ENCODE peak calls at places on chromosome 15, in five cellular contexts. M is kidney, W is MM.1S, Y is HCT116, G is HepG2. N is an unnamed sample. For H3K4me1, the result is how much of the 10 kb centered on the place peaks cover.

GRCh38 chr15:58856090-58856489 is 77.4 kb downstream of the SLTM start:
- DNase-seq in M (no peak), W (no peak), Y (no peak), G (no peak), N (no peak)

GRCh38 chr15:94327356-94327936 is 96.1 kb downstream of the MCTP2 start:
- DNase-seq in M (no peak), W (peak), Y (peak), G (peak), N (no peak)

GRCh38 chr15:48554112-48554511 is 91.4 kb downstream of the FBN1 start:
- DNase-seq in M (no peak), W (no peak), Y (no peak), G (no peak), N (no peak)

GRCh38 chr15:48507416-48508065 is 138.0 kb downstream of the FBN1 start:
- DNase-seq in M (no peak), W (peak), Y (peak), G (peak), N (no peak)

GRCh38 chr15:85708402-85708932 is 86.3 kb downstream of the KLHL25 start:
- DNase-seq in M (no peak), W (no peak), Y (no peak), G (peak), N (no peak)

GRCh38 chr15:69718916-69719315 is 266.3 kb downstream of the RPLP1 start:
- DNase-seq in M (no peak), W (peak), Y (no peak), G (no peak), N (peak)

GRCh38 chr15:96038650-96039049 is 291.9 kb upstream of the NR2F2 start:
- DNase-seq in M (no peak), W (no peak), Y (no peak), G (no peak), N (no peak)

GRCh38 chr15:53758412-53758811 is 1.1 kb downstream of the WDR72 start:
- DNase-seq in M (no peak), W (no peak), Y (no peak), G (no peak), N (no peak)

GRCh38 chr15:70528270-70528706 is 235.1 kb downstream of the UACA start:
- DNase-seq in M (no peak), W (peak), Y (peak), G (peak), N (peak)

GRCh38 chr15:83324799-83325198 is 40.3 kb upstream of the BNC1 start:
- DNase-seq in M (no peak), W (no peak), Y (no peak), G (no peak), N (no peak)

GRCh38 chr15:35546581-35547381 is 816 bp upstream of the DPH6 start:
- DNase-seq in M (no peak), W (no peak), Y (no peak), G (no peak), N (no peak)

GRCh38 chr15:29925227-29926082 is 103.2 kb upstream of the TJP1 start:
- DNase-seq in M (peak), W (peak), Y (peak), G (peak), N (no peak)

GRCh38 chr15:23467110-23467600 is 20.1 kb upstream of the GOLGA6L2 start:
- DNase-seq in M (no peak), W (peak), Y (peak), G (peak), N (no peak)

GRCh38 chr15:51336011-51336410 is 2.4 kb downstream of the CYP19A1 start:
- DNase-seq in M (no peak), W (no peak), Y (no peak), G (no peak), N (no peak)

GRCh38 chr15:61415617-61416120 is 186.6 kb upstream of the RORA start:
- DNase-seq in M (peak), W (no peak), Y (no peak), G (no peak), N (no peak)

GRCh38 chr15:50046868-50047267 is 72.2 kb downstream of the ATP8B4 start:
- DNase-seq in M (no peak), W (no peak), Y (no peak), G (no peak), N (no peak)

GRCh38 chr15:73362900-73363299 is 5.9 kb downstream of the HCN4 start:
- DNase-seq in M (no peak), W (no peak), Y (no peak), G (no peak), N (no peak)

GRCh38 chr15:85762756-85763127 is 32.0 kb downstream of the KLHL25 start:
- DNase-seq in M (peak), W (no peak), Y (no peak), G (no peak), N (no peak)

GRCh38 chr15:100751585-100751984 is 128.0 kb upstream of the ALDH1A3 start:
- DNase-seq in M (no peak), W (no peak), Y (no peak), G (no peak), N (no peak)

GRCh38 chr15:54029076-54029475 is 50.8 kb downstream of the UNC13C start:
- DNase-seq in M (no peak), W (no peak), Y (no peak), G (no peak), N (no peak)

GRCh38 chr15:48579945-48580671 is 65.4 kb downstream of the FBN1 start:
- DNase-seq in M (no peak), W (no peak), Y (no peak), G (no peak), N (no peak)

GRCh38 chr15:87733005-87733404 is 523.5 kb downstream of the NTRK3 start:
- DNase-seq in M (no peak), W (no peak), Y (no peak), G (no peak), N (no peak)

GRCh38 chr15:80953001-80953952 is 36.3 kb downstream of the MESD start:
- DNase-seq in M (peak), W (no peak), Y (no peak), G (no peak), N (no peak)

GRCh38 chr15:71812966-71813722 is 2.8 kb downstream of the NR2E3 start:
- DNase-seq in M (peak), W (no peak), Y (no peak), G (no peak), N (no peak)

GRCh38 chr15:25901841-25902610 is 38.9 kb upstream of the ATP10A start:
- DNase-seq in M (no peak), W (no peak), Y (no peak), G (no peak), N (no peak)

GRCh38 chr15:70777156-70777926 is 14.0 kb upstream of the UACA start:
- DNase-seq in M (no peak), W (no peak), Y (no peak), G (no peak), N (no peak)

GRCh38 chr15:84962975-84963374 is 18.7 kb upstream of the PDE8A start:
- DNase-seq in M (no peak), W (no peak), Y (no peak), G (no peak), N (no peak)

GRCh38 chr15:64901141-64901540 is 10.6 kb upstream of the ANKDD1A start:
- DNase-seq in M (no peak), W (no peak), Y (no peak), G (no peak), N (no peak)

GRCh38 chr15:66080791-66081475 is 172.6 kb downstream of the MEGF11 start:
- DNase-seq in M (peak), W (no peak), Y (no peak), G (peak), N (no peak)

GRCh38 chr15:45790325-45790943 is 155.6 kb downstream of the SQOR start:
- DNase-seq in M (no peak), W (peak), Y (peak), G (peak), N (no peak)

GRCh38 chr15:48205981-48206380 is at the start of gene SLC12A1:
- DNase-seq in M (no peak), W (no peak), Y (no peak), G (no peak), N (no peak)

GRCh38 chr15:73839699-73840098 is 33.7 kb upstream of the TBC1D21 start:
- DNase-seq in M (no peak), W (no peak), Y (no peak), G (no peak), N (no peak)

GRCh38 chr15:56877591-56877990 is 40.9 kb upstream of the TCF12 start:
- DNase-seq in M (no peak), W (no peak), Y (no peak), G (no peak), N (no peak)

GRCh38 chr15:68983821-68984517 is 30.5 kb upstream of the NOX5 start:
- DNase-seq in M (no peak), W (no peak), Y (no peak), G (no peak), N (no peak)

GRCh38 chr15:57375827-57376694 is at the start of gene CGNL1:
- DNase-seq in M (peak), W (no peak), Y (no peak), G (peak), N (no peak)

GRCh38 chr15:72368895-72369294 is 6.9 kb downstream of the HEXA start:
- DNase-seq in M (no peak), W (no peak), Y (no peak), G (no peak), N (no peak)

GRCh38 chr15:51939216-51939615 is 32.4 kb downstream of the LEO1 start:
- DNase-seq in M (no peak), W (no peak), Y (no peak), G (no peak), N (no peak)

GRCh38 chr15:92907880-92908279 is 7.8 kb downstream of the CHD2 start:
- DNase-seq in M (no peak), W (no peak), Y (no peak), G (no peak), N (no peak)
- H3K4me1 ChIP-seq in M (half or more), W (under half), Y (under half), G (half or more), N (half or more)

GRCh38 chr15:38627684-38628277 is 63.2 kb upstream of the RASGRP1 start:
- DNase-seq in M (no peak), W (no peak), Y (no peak), G (no peak), N (no peak)
- TF ChIP-seq CTCF in M (no peak), W (no peak), Y (no peak), G (no peak), N (no peak)

GRCh38 chr15:90091156-90091931 is 10.9 kb downstream of the IDH2 start:
- DNase-seq in M (peak), W (no peak), Y (no peak), G (no peak), N (peak)

GRCh38 chr15:90099868-90100854 is 2.1 kb downstream of the IDH2 start:
- DNase-seq in M (no peak), W (peak), Y (no peak), G (peak), N (peak)

GRCh38 chr15:90099072-90099867 is 3.0 kb downstream of the IDH2 start:
- DNase-seq in M (no peak), W (peak), Y (no peak), G (no peak), N (peak)

GRCh38 chr15:90097475-90097874 is 4.8 kb downstream of the IDH2 start:
- DNase-seq in M (no peak), W (peak), Y (no peak), G (no peak), N (peak)

DNA sequence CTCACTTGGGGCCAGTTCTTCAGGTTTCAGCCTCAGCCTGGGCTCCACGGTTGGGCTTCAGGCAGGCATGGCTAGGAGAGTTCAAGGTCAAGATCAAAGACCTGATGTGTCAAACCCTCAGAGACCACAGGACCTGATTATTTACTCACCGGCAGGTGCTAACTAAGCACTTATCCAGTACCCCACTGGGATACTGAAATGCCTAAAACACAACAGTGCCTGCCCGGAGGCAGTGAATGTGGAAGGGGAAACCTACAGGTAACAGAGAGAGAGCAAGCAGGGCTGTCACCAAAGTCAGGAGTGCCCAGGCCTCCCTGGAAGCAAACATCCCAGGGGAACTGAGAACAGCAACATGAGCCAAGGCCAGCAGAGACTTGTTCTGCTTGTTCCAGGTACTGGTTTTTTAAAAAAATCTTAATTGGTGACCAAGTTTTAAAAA is 6.7 kb downstream of the IDH2 start:
- DNase-seq in M (no peak), W (peak), Y (no peak), G (peak), N (peak)
- H3K4me1 ChIP-seq in M (under half), W (half or more), Y (under half), G (half or more), N (half or more)

DNA sequence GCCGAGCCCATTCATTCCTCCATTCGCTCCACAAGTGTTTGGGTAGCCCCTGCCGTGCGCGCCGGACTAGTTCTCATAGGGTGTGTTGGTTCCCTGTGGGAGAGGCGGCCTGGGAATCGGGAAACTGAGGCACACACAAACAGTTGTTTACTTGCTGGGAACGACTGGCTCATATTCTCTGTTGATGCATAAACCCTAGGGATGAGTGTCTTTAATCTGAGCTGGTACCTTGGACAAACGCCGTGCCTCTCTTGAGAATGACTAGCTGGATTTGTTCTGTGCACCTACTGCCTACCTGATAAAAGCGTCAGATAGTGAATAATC is 737 bp downstream of the DNAJA4 start:
- DNase-seq in M (peak), W (no peak), Y (no peak), G (no peak), N (no peak)
- TF ChIP-seq CTCF in M (no peak), W (no peak), Y (no peak), G (no peak), N (no peak)

GRCh38 chr15:90266485-90266884 is 1.0 kb downstream of the NGRN start:
- DNase-seq in M (no peak), W (peak), Y (no peak), G (no peak), N (peak)

GRCh38 chr15:90266061-90266431 is 574 bp downstream of the NGRN start:
- DNase-seq in M (no peak), W (no peak), Y (peak), G (no peak), N (peak)

GRCh38 chr15:90268415-90268814 is 2.9 kb downstream of the NGRN start:
- DNase-seq in M (no peak), W (no peak), Y (no peak), G (no peak), N (no peak)

GRCh38 chr15:90264649-90265048 is 823 bp upstream of the NGRN start:
- DNase-seq in M (no peak), W (peak), Y (no peak), G (peak), N (peak)

GRCh38 chr15:90265271-90266060 is at the start of gene NGRN:
- DNase-seq in M (peak), W (peak), Y (peak), G (peak), N (peak)
- H3K4me1 ChIP-seq in M (under half), W (under half), Y (under half), G (half or more), N (half or more)

DNA sequence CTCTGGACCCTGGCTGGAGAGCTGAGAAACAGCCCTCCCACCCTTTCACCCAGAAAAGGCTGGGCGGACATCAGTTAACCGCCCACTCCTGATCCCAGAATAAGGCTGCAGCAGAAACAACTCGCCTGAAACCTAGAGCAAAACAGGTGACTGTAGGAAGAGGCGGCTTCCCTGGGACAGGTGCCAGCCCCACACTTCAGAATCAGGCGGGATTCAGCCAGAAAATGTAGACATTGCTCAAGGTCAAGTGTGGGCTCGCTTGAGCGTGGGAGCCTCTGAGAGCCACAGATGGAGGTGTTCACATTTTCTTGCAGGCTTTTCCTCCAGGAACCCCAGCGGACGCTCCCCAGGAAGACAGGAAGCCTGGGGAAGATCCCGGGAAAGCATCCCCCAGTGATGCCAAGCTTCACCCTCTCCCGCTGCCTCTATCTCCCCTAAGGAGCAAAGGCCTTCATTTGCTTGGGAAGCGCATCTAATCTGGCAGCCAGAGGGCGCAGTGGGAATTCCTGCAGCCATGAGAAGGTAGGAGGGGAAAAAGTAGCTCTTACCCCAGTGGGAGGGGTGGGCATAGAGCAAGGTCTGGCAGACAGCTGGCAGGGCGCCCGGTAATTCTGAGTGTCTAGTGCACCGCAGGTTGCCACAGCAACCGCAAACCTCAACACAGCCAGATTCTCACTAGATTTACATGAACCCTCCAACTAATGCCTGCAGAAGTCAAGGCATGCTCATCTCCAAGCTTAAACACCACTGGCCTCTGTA is 77.7 kb downstream of the OCA2 start:
- DNase-seq in M (peak), W (peak), Y (peak), G (peak), N (no peak)
- TF ChIP-seq CTCF in M (peak), W (no peak), Y (no peak), G (peak), N (peak)

DNA sequence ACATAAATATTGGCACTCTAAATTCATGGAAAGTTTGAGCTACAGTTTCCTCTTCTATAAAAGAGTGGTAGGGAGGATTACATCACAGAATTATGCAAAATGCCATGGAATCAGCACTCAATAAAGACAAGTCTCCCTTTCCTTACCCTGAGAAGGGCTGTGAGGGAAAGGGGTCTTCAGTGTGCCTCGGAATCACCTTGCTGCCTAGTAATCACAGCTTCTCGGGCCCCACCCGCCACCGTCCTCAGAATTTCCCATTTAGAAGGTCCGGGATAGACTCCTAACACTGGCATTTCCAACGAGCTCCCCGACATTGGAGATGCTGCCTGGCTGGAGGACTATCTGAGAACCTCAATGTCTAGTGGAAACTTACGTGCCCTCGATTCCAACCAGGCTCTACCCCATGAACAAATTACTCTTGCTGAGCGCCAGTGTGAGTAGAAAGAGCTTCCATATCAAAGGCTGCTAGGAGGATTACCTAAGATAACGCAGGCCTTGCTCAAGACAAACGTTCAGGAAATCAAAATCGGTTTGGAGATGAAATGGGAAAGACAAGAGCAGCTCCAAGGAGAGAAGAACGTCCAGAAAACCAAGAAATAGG is 92.1 kb upstream of the CHD2 start:
- DNase-seq in M (no peak), W (no peak), Y (no peak), G (no peak), N (peak)
- H3K4me1 ChIP-seq in M (under half), W (under half), Y (half or more), G (half or more), N (half or more)

DNA sequence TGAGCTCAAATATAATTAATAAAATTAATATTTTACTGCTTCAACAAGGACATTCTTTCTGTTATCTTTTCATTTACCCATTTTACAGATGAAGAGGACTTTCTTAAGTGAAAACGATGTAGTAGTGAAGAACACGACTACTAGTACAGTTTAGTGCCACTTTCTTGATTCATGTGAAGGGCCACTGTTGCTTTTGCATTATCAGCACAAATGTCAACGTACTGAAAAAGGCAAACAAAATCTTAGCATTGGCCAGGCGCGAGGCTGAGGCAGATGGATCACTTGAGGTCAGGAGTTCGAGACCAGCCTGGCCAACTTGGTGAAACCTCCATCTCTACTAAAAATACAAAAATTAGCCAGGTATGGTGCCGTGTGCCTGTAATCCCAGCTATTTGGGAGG is 9.5 kb downstream of the PPP1R14D start:
- DNase-seq in M (no peak), W (no peak), Y (no peak), G (no peak), N (no peak)
- TF ChIP-seq CTCF in M (no peak), W (no peak), Y (no peak), G (no peak), N (no peak)

DNA sequence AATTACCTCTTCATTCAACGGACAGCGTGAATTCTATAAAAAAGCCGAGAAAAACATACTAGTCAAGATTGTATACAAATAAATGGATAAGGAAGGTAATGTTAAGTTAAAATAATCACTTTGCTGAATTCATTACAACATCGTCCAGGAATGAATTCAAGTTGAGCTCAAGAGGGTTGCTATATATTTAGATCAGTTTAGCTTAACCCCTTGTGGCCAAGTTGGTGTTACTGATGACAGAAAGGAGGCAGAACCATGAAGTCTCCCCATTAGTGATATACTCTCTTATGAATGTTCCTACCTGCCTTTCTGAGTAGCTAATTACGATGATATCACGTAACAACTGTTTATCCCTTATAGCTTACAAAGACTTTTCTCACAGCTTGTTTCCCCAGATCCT is 34.9 kb downstream of the UBR1 start:
- DNase-seq in M (no peak), W (no peak), Y (no peak), G (no peak), N (no peak)
- H3K4me1 ChIP-seq in M (under half), W (under half), Y (under half), G (under half), N (under half)